ENCODE peak calls at places on chromosome 12, in five cellular contexts. O is islet precursor cell, X is hepatocyte, Z is mucosa of gallbladder, S is ovary. F is an unnamed sample.

GRCh38 chr12:107526555-107527180 is 158.9 kb upstream of the PWP1 start:
- DNase-seq in O (no peak), X (no peak), Z (no peak), S (no peak), F (no peak)

GRCh38 chr12:56222531-56222895 is 791 bp upstream of the RNF41 start:
- DNase-seq in O (no peak), X (no peak), Z (no peak), S (no peak), F (no peak)

GRCh38 chr12:121186826-121187225 is 23.1 kb upstream of the P2RX4 start:
- DNase-seq in O (no peak), X (no peak), Z (no peak), S (no peak), F (no peak)

GRCh38 chr12:103785243-103786031 is 55.6 kb downstream of the NT5DC3 start:
- DNase-seq in O (no peak), X (no peak), Z (no peak), S (no peak), F (peak; percentile 18)

GRCh38 chr12:28316067-28316466 is 125.8 kb downstream of the CCDC91 start:
- DNase-seq in O (no peak), X (no peak), Z (no peak), S (no peak), F (no peak)

GRCh38 chr12:117236456-117237001 is 46.3 kb upstream of the FBXO21 start:
- DNase-seq in O (peak; percentile 93), X (peak; percentile 84), Z (peak; percentile 80), S (peak; percentile 39), F (peak; percentile 39)

GRCh38 chr12:116918464-116918863 is 7.7 kb downstream of the FBXW8 start:
- DNase-seq in O (no peak), X (no peak), Z (no peak), S (no peak), F (no peak)

GRCh38 chr12:32843528-32844095 is 53.0 kb downstream of the PKP2 start:
- DNase-seq in O (no peak), X (no peak), Z (no peak), S (no peak), F (no peak)

GRCh38 chr12:5085896-5086295 is 42.2 kb downstream of the KCNA5 start:
- DNase-seq in O (no peak), X (no peak), Z (no peak), S (no peak), F (no peak)

GRCh38 chr12:71164166-71164876 is 6.5 kb upstream of the TSPAN8 start:
- DNase-seq in O (no peak), X (no peak), Z (no peak), S (no peak), F (no peak)

GRCh38 chr12:112288638-112289037 is 93.6 kb downstream of the HECTD4 start:
- DNase-seq in O (no peak), X (no peak), Z (no peak), S (no peak), F (no peak)